ENCODE peak calls at places on chromosomes 4 and X, in seven cellular contexts. J, X, P, M, V, Y and Z are unnamed samples.

GRCh38 chrX:12811658-12812057 is 20.4 kb downstream of the PRPS2 start:
- DNase-seq in V (no peak), X (no peak), J (no peak), P (no peak), Y (no peak), M (no peak), Z (no peak)

GRCh38 chr4:80014531-80014930 is 58.5 kb downstream of the ANTXR2 start:
- DNase-seq in M (no peak), P (peak; percentile 19), V (no peak), Y (no peak), J (no peak), X (no peak), Z (no peak)

GRCh38 chrX:11533211-11533651 is 132.5 kb downstream of the ARHGAP6 start:
- DNase-seq in Y (peak; percentile 79), J (peak; percentile 81), X (no peak), M (peak; percentile 1), P (peak; percentile 12), V (peak; percentile 81), Z (peak; percentile 19)

GRCh38 chr4:10619220-10619619 is 65.3 kb downstream of the CLNK start:
- DNase-seq in Y (peak; percentile 73), X (no peak), J (no peak), M (no peak), P (no peak), V (no peak), Z (no peak)

GRCh38 chr4:70902577-70903281 is 560 bp downstream of the MOB1B start:
- DNase-seq in P (no peak), X (peak; percentile 7), Y (peak; percentile 82), M (peak; percentile 30), V (peak; percentile 17), J (peak; percentile 55), Z (peak; percentile 67)

GRCh38 chr4:41719417-41719816 is 29.1 kb downstream of the PHOX2B start:
- DNase-seq in P (peak; percentile 52), J (no peak), M (no peak), V (no peak), X (no peak), Y (no peak), Z (no peak)

GRCh38 chr4:53436251-53436650 is 58.8 kb downstream of the FIP1L1 start:
- DNase-seq in P (no peak), Y (no peak), J (peak; percentile 9), V (no peak), X (no peak), M (no peak), Z (no peak)

GRCh38 chrX:110061138-110061537 is 58.2 kb downstream of the TMEM164 start:
- DNase-seq in Y (no peak), J (peak; percentile 6), M (no peak), X (no peak), P (no peak), V (no peak), Z (no peak)

GRCh38 chr4:161762796-161763195 is 401.0 kb downstream of the FSTL5 start:
- DNase-seq in M (no peak), J (peak; percentile 27), Y (no peak), X (no peak), P (no peak), V (no peak), Z (no peak)

GRCh38 chrX:85964744-85965143 is 82.6 kb downstream of the CHM start:
- DNase-seq in X (no peak), M (no peak), V (no peak), P (no peak), Y (no peak), J (peak; percentile 21), Z (no peak)

GRCh38 chr4:130056286-130056685 is 960.3 kb downstream of the C4orf33 start:
- DNase-seq in J (no peak), M (no peak), V (no peak), X (no peak), P (no peak), Y (no peak), Z (no peak)